ENCODE peak calls at places on chromosomes 6 and 20, in seven cellular contexts. V, X, H, T, C, R and W are unnamed samples.

GRCh38 chr20:51341581-51341980 is 200.9 kb downstream of the NFATC2 start:
- DNase-seq in R (no peak), X (no peak), T (no peak), V (no peak), H (no peak), C (no peak), W (no peak)

GRCh38 chr6:28769626-28770402 is 154.0 kb downstream of the TRIM27 start:
- DNase-seq in R (peak; percentile 66), C (no peak), X (no peak), V (peak; percentile 58), H (peak; percentile 81), T (no peak), W (peak; percentile 39)

GRCh38 chr6:166007349-166008263 is 160.0 kb downstream of the TBXT start:
- DNase-seq in C (peak; percentile 55), H (peak; percentile 78), X (peak; percentile 56), R (peak; percentile 92), T (no peak), V (peak; percentile 42), W (no peak)

GRCh38 chr20:46558511-46558959 is 8.1 kb upstream of the OCSTAMP start:
- DNase-seq in R (no peak), T (no peak), V (peak; percentile 72), X (no peak), H (peak; percentile 92), C (peak; percentile 50), W (no peak)

GRCh38 chr6:26421259-26422144 is 18.8 kb upstream of the BTN3A3 start:
- DNase-seq in R (peak; percentile 95), V (peak; percentile 92), C (peak; percentile 50), H (peak; percentile 97), T (peak; percentile 86), X (peak; percentile 83), W (peak; percentile 69)

GRCh38 chr6:150606258-150607043 is 6.8 kb downstream of the PLEKHG1 start:
- DNase-seq in X (no peak), C (no peak), H (no peak), R (no peak), T (no peak), V (no peak), W (no peak)

GRCh38 chr6:116945809-116946208 is 68.8 kb downstream of the RFX6 start:
- DNase-seq in H (no peak), C (no peak), V (peak; percentile 16), X (no peak), R (no peak), T (no peak), W (no peak)

GRCh38 chr6:15523679-15524630 is 138.9 kb downstream of the DTNBP1 start:
- DNase-seq in C (no peak), V (no peak), R (no peak), X (no peak), T (no peak), H (no peak), W (no peak)

GRCh38 chr6:39143238-39143930 is 28.4 kb upstream of the SAYSD1 start:
- DNase-seq in H (no peak), T (no peak), R (no peak), X (no peak), V (no peak), C (no peak), W (no peak)

GRCh38 chr20:63976980-63977391 is 2.5 kb downstream of the SAMD10 start:
- DNase-seq in V (no peak), C (no peak), H (no peak), X (no peak), T (no peak), R (no peak), W (peak; percentile 59)

GRCh38 chr6:101776919-101777350 is 383.4 kb downstream of the GRIK2 start:
- DNase-seq in C (no peak), X (no peak), T (no peak), H (no peak), V (no peak), R (no peak), W (no peak)

GRCh38 chr6:81838724-81839425 is 86.4 kb upstream of the TENT5A start:
- DNase-seq in T (no peak), X (no peak), H (peak; percentile 5), C (no peak), R (no peak), V (no peak), W (no peak)

GRCh38 chr6:29850011-29850553 is 22.5 kb downstream of the HLA-G start:
- DNase-seq in C (peak; percentile 21), V (no peak), H (peak; percentile 42), X (peak; percentile 21), T (no peak), R (no peak), W (no peak)

GRCh38 chr6:43095939-43096338 is 19.8 kb downstream of the PTK7 start:
- DNase-seq in V (no peak), X (no peak), H (no peak), C (no peak), T (no peak), R (no peak), W (no peak)

GRCh38 chr20:37535443-37536132 is 7.9 kb upstream of the BLCAP start:
- DNase-seq in X (no peak), R (no peak), H (no peak), T (no peak), C (no peak), V (no peak), W (no peak)

GRCh38 chr6:118680452-118681095 is 29.2 kb upstream of the CEP85L start:
- DNase-seq in V (no peak), H (no peak), X (no peak), R (peak; percentile 90), T (no peak), C (no peak), W (no peak)

GRCh38 chr6:128280960-128281359 is 239.4 kb downstream of the PTPRK start:
- DNase-seq in H (no peak), X (no peak), R (no peak), C (no peak), T (no peak), V (no peak), W (no peak)

GRCh38 chr20:39853664-39854063 is 835.4 kb downstream of the MAFB start:
- DNase-seq in H (peak; percentile 93), R (no peak), X (no peak), T (no peak), C (no peak), V (no peak), W (no peak)

GRCh38 chr6:27139753-27140522 is 107.6 kb upstream of the PRSS16 start:
- DNase-seq in T (no peak), C (no peak), R (no peak), H (no peak), V (peak; percentile 39), X (no peak), W (no peak)

GRCh38 chr6:33411632-33412005 is 805 bp downstream of the PHF1 start:
- DNase-seq in R (no peak), V (no peak), C (no peak), X (no peak), H (no peak), T (no peak), W (no peak)
- H3K4me1 ChIP-seq in R (peaks cover 61% of the 10 kb centered on the region), V (peaks cover 17% of the 10 kb centered on the region), C (peaks cover 9% of the 10 kb centered on the region), X (no peaks in the 10 kb centered on the region), H (peaks cover 22% of the 10 kb centered on the region), T (peaks cover 8% of the 10 kb centered on the region), W (peaks cover 22% of the 10 kb centered on the region)

DNA sequence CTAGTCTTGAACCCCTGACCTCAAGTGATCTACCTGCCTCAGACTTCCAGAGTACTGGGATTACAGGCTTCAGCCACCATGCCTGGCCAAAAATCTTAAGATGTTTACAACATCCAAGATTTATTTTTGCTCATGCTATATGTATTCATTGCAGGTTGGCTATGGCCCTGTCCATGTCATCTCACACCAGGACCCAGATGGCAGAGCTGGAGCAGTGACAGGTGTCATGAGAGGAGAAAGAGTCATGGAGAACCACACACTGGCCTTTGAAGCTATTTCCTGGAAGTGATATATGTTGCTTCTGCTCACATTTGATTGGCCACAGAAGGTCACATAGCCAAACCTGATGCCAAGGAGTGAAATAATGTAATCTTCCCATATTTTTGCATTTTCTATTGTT is 13.8 kb upstream of the DDR1 start:
- DNase-seq in V (no peak), R (no peak), X (no peak), T (no peak), C (no peak), H (no peak), W (no peak)
- H3K9me3 ChIP-seq in V (no peaks in the 10 kb centered on the region), R (peaks cover 19% of the 10 kb centered on the region), X (no peaks in the 10 kb centered on the region), T (peaks cover 7% of the 10 kb centered on the region), C (peaks cover 9% of the 10 kb centered on the region), H (no peaks in the 10 kb centered on the region), W (peaks cover 36% of the 10 kb centered on the region)

DNA sequence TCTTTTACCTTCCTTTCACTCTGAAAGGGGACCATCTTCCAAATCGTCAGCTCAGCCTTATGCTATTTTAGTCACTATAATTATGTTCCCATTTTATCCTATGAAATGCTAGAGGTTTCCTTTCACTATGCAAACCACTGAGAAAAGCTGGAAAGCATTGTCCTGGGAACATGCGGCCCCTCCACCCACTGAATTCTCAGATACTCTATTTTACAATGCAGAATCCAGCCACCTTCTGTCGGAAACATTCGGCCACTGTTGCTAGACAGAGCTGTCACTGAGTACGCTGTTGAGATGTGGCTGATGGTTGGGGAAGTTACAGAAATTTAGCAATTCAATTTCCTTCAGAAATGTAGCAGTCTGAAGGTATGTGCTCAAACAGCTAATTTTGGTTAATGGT is 575.4 kb upstream of the JAG1 start:
- DNase-seq in V (no peak), X (no peak), R (peak; percentile 37), C (no peak), T (no peak), H (no peak), W (no peak)
- H3K4me1 ChIP-seq in V (peaks cover 5% of the 10 kb centered on the region), X (no peaks in the 10 kb centered on the region), R (no peaks in the 10 kb centered on the region), C (no peaks in the 10 kb centered on the region), T (no peaks in the 10 kb centered on the region), H (no peaks in the 10 kb centered on the region), W (peaks cover 11% of the 10 kb centered on the region)

GRCh38 chr6:54204921-54205511 is 93.8 kb downstream of the MLIP start:
- DNase-seq in X (no peak), C (no peak), T (no peak), V (peak; percentile 12), R (no peak), H (no peak), W (peak; percentile 75)
- H3K9me3 ChIP-seq in X (no peaks in the 10 kb centered on the region), C (no peaks in the 10 kb centered on the region), T (no peaks in the 10 kb centered on the region), V (no peaks in the 10 kb centered on the region), R (no peaks in the 10 kb centered on the region), H (no peaks in the 10 kb centered on the region), W (no peaks in the 10 kb centered on the region)

DNA sequence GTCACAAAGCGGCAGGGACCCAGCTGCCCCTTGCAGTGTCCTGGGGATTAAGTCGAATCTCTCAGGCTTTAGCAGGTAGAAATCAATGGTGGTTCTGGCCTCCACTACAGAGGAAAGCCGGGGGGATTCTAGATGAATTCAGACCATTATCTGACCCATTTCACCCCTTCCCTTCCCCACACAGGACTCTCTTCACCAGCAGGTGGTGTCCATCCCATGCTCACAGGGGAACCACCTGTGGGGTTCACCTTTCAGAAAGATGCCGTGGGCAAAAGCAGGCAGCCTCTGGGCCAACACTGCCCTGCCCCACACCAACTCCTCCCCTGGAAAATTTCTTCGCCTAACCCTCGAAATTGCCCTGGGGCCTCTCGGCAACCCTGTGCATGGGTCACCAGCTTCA is 123.8 kb upstream of the GGTLC1 start:
- DNase-seq in R (no peak), X (no peak), V (no peak), H (no peak), T (no peak), C (no peak), W (no peak)
- H3K4me1 ChIP-seq in R (peaks cover under 1% of the 10 kb centered on the region), X (no peaks in the 10 kb centered on the region), V (peaks cover 8% of the 10 kb centered on the region), H (no peaks in the 10 kb centered on the region), T (no peaks in the 10 kb centered on the region), C (no peaks in the 10 kb centered on the region), W (no peaks in the 10 kb centered on the region)

DNA sequence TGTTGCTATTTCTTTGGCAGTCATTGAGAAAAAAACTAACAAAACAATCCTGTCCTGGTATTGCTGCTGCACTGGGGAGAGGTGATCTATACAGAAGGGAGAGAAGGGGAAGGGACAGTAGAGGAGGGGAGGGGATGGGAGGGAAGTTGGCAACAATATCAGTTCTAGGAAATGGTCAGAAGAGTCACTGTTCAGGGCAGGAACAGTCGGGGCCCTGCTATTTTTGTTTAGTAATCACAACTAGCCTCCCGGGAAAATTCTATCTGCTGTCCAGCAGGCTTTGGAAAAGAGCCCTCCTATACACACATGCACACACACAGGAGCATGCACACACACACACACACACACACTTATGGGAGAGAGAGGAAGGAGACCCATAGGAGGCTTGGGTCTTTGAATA is 142.3 kb upstream of the CARMIL1 start:
- DNase-seq in H (peak; percentile 76), X (peak; percentile 23), C (no peak), R (no peak), V (no peak), T (no peak), W (no peak)
- H3K9me3 ChIP-seq in H (no peaks in the 10 kb centered on the region), X (no peaks in the 10 kb centered on the region), C (no peaks in the 10 kb centered on the region), R (no peaks in the 10 kb centered on the region), V (peaks cover 11% of the 10 kb centered on the region), T (no peaks in the 10 kb centered on the region), W (peaks cover 24% of the 10 kb centered on the region)